ENCODE peak calls at places on chromosomes 11 and 22, in six cellular contexts. One of them, this sample, is unnamed. For H3K9me3, the result is how much of the 10 kb centered on the place peaks cover.

GRCh38 chr11:57131080-57131790 is 50.5 kb upstream of the LRRC55 start:
- DNase-seq in neuronal stem cell: peak
- DNase-seq in GM23248: peak
- DNase-seq in breast epithelium: no peak
- DNase-seq in cardiac muscle cell: peak
- DNase-seq in naive thymus-derived CD4-positive, alpha-beta T cell: no peak
- DNase-seq in this sample: peak

GRCh38 chr11:19756675-19757475 is 44.2 kb downstream of the NAV2 start:
- DNase-seq in neuronal stem cell: no peak
- DNase-seq in GM23248: peak
- DNase-seq in breast epithelium: no peak
- DNase-seq in cardiac muscle cell: no peak
- DNase-seq in naive thymus-derived CD4-positive, alpha-beta T cell: no peak
- DNase-seq in this sample: no peak

GRCh38 chr11:64409707-64410395 is 50.9 kb downstream of the RPS6KA4 start:
- DNase-seq in neuronal stem cell: no peak
- DNase-seq in GM23248: peak
- DNase-seq in breast epithelium: no peak
- DNase-seq in cardiac muscle cell: peak
- DNase-seq in naive thymus-derived CD4-positive, alpha-beta T cell: no peak
- DNase-seq in this sample: no peak

GRCh38 chr11:61888590-61888989 is 2.8 kb downstream of the FADS3 start:
- DNase-seq in neuronal stem cell: no peak
- DNase-seq in GM23248: peak
- DNase-seq in breast epithelium: no peak
- DNase-seq in cardiac muscle cell: no peak
- DNase-seq in naive thymus-derived CD4-positive, alpha-beta T cell: no peak
- DNase-seq in this sample: no peak

GRCh38 chr11:534592-535518 is 521 bp downstream of the HRAS start:
- DNase-seq in neuronal stem cell: no peak
- DNase-seq in GM23248: peak
- DNase-seq in breast epithelium: peak
- DNase-seq in cardiac muscle cell: peak
- DNase-seq in naive thymus-derived CD4-positive, alpha-beta T cell: no peak
- DNase-seq in this sample: peak

GRCh38 chr11:68825603-68826002 is 16.1 kb downstream of the CPT1A start:
- DNase-seq in neuronal stem cell: no peak
- DNase-seq in GM23248: no peak
- DNase-seq in breast epithelium: no peak
- DNase-seq in cardiac muscle cell: peak
- DNase-seq in naive thymus-derived CD4-positive, alpha-beta T cell: no peak
- DNase-seq in this sample: no peak

GRCh38 chr11:96152623-96153022 is 190.4 kb downstream of the MAML2 start:
- DNase-seq in neuronal stem cell: no peak
- DNase-seq in GM23248: peak
- DNase-seq in breast epithelium: no peak
- DNase-seq in cardiac muscle cell: no peak
- DNase-seq in naive thymus-derived CD4-positive, alpha-beta T cell: no peak
- DNase-seq in this sample: no peak

GRCh38 chr11:123483058-123483457 is 53.0 kb downstream of the GRAMD1B start:
- DNase-seq in neuronal stem cell: no peak
- DNase-seq in GM23248: peak
- DNase-seq in breast epithelium: no peak
- DNase-seq in cardiac muscle cell: no peak
- DNase-seq in naive thymus-derived CD4-positive, alpha-beta T cell: no peak
- DNase-seq in this sample: no peak

GRCh38 chr11:88175004-88175706 is at the start of gene RAB38:
- DNase-seq in neuronal stem cell: peak
- DNase-seq in GM23248: peak
- DNase-seq in breast epithelium: peak
- DNase-seq in cardiac muscle cell: peak
- DNase-seq in naive thymus-derived CD4-positive, alpha-beta T cell: peak
- DNase-seq in this sample: no peak

GRCh38 chr22:26893034-26893710 is 235.8 kb downstream of the MIAT start:
- DNase-seq in neuronal stem cell: no peak
- DNase-seq in GM23248: peak
- DNase-seq in breast epithelium: no peak
- DNase-seq in cardiac muscle cell: no peak
- DNase-seq in naive thymus-derived CD4-positive, alpha-beta T cell: no peak
- DNase-seq in this sample: no peak

GRCh38 chr11:69939551-69940245 is 120.5 kb upstream of the FGF3 start:
- DNase-seq in neuronal stem cell: no peak
- DNase-seq in GM23248: no peak
- DNase-seq in breast epithelium: no peak
- DNase-seq in cardiac muscle cell: peak
- DNase-seq in naive thymus-derived CD4-positive, alpha-beta T cell: no peak
- DNase-seq in this sample: no peak

GRCh38 chr11:2890466-2891241 is 5.1 kb upstream of the CDKN1C start:
- DNase-seq in neuronal stem cell: no peak
- DNase-seq in GM23248: no peak
- DNase-seq in breast epithelium: peak
- DNase-seq in cardiac muscle cell: no peak
- DNase-seq in naive thymus-derived CD4-positive, alpha-beta T cell: no peak
- DNase-seq in this sample: no peak

GRCh38 chr22:23503736-23504440 is 76.2 kb downstream of the IGLL1 start:
- DNase-seq in neuronal stem cell: no peak
- DNase-seq in GM23248: no peak
- DNase-seq in breast epithelium: no peak
- DNase-seq in cardiac muscle cell: no peak
- DNase-seq in naive thymus-derived CD4-positive, alpha-beta T cell: no peak
- DNase-seq in this sample: no peak

GRCh38 chr11:46894506-46894905 is 23.8 kb downstream of the LRP4 start:
- DNase-seq in neuronal stem cell: no peak
- DNase-seq in GM23248: no peak
- DNase-seq in breast epithelium: no peak
- DNase-seq in cardiac muscle cell: no peak
- DNase-seq in naive thymus-derived CD4-positive, alpha-beta T cell: no peak
- DNase-seq in this sample: no peak

GRCh38 chr11:88398372-88399140 is 61.0 kb upstream of the CTSC start:
- DNase-seq in neuronal stem cell: no peak
- DNase-seq in GM23248: peak
- DNase-seq in breast epithelium: no peak
- DNase-seq in cardiac muscle cell: no peak
- DNase-seq in naive thymus-derived CD4-positive, alpha-beta T cell: no peak
- DNase-seq in this sample: peak

GRCh38 chr11:116691779-116692178 is 81.0 kb downstream of the BUD13 start:
- DNase-seq in neuronal stem cell: peak
- DNase-seq in GM23248: peak
- DNase-seq in breast epithelium: peak
- DNase-seq in cardiac muscle cell: peak
- DNase-seq in naive thymus-derived CD4-positive, alpha-beta T cell: peak
- DNase-seq in this sample: peak

GRCh38 chr22:29715240-29715639 is 4.6 kb upstream of the CABP7 start:
- DNase-seq in neuronal stem cell: no peak
- DNase-seq in GM23248: no peak
- DNase-seq in breast epithelium: no peak
- DNase-seq in cardiac muscle cell: no peak
- DNase-seq in naive thymus-derived CD4-positive, alpha-beta T cell: no peak
- DNase-seq in this sample: no peak

GRCh38 chr11:29343465-29344333 is 673.1 kb downstream of the KCNA4 start:
- DNase-seq in neuronal stem cell: peak
- DNase-seq in GM23248: peak
- DNase-seq in breast epithelium: peak
- DNase-seq in cardiac muscle cell: peak
- DNase-seq in naive thymus-derived CD4-positive, alpha-beta T cell: peak
- DNase-seq in this sample: peak

GRCh38 chr11:92765418-92765817 is 204.0 kb upstream of the MTNR1B start:
- DNase-seq in neuronal stem cell: no peak
- DNase-seq in GM23248: no peak
- DNase-seq in breast epithelium: no peak
- DNase-seq in cardiac muscle cell: no peak
- DNase-seq in naive thymus-derived CD4-positive, alpha-beta T cell: no peak
- DNase-seq in this sample: no peak

GRCh38 chr11:70900540-70900939 is 351.8 kb downstream of the SHANK2 start:
- DNase-seq in neuronal stem cell: no peak
- DNase-seq in GM23248: no peak
- DNase-seq in breast epithelium: peak
- DNase-seq in cardiac muscle cell: no peak
- DNase-seq in naive thymus-derived CD4-positive, alpha-beta T cell: no peak
- DNase-seq in this sample: no peak

GRCh38 chr11:21556936-21557335 is 635.9 kb upstream of the ANO5 start:
- DNase-seq in neuronal stem cell: no peak
- DNase-seq in GM23248: no peak
- DNase-seq in breast epithelium: no peak
- DNase-seq in cardiac muscle cell: no peak
- DNase-seq in naive thymus-derived CD4-positive, alpha-beta T cell: no peak
- DNase-seq in this sample: no peak

GRCh38 chr11:26993965-26994446 is at the start of gene FIBIN:
- DNase-seq in neuronal stem cell: no peak
- DNase-seq in GM23248: peak
- DNase-seq in breast epithelium: no peak
- DNase-seq in cardiac muscle cell: peak
- DNase-seq in naive thymus-derived CD4-positive, alpha-beta T cell: no peak
- DNase-seq in this sample: peak

GRCh38 chr11:12725863-12726666 is 51.8 kb downstream of the TEAD1 start:
- DNase-seq in neuronal stem cell: no peak
- DNase-seq in GM23248: peak
- DNase-seq in breast epithelium: no peak
- DNase-seq in cardiac muscle cell: no peak
- DNase-seq in naive thymus-derived CD4-positive, alpha-beta T cell: no peak
- DNase-seq in this sample: peak

GRCh38 chr11:97722065-97722464 is 1298.7 kb upstream of the CNTN5 start:
- DNase-seq in neuronal stem cell: no peak
- DNase-seq in GM23248: no peak
- DNase-seq in breast epithelium: no peak
- DNase-seq in cardiac muscle cell: no peak
- DNase-seq in naive thymus-derived CD4-positive, alpha-beta T cell: no peak
- DNase-seq in this sample: peak

GRCh38 chr11:75576445-75577049 is 14.5 kb downstream of the SERPINH1 start:
- DNase-seq in neuronal stem cell: no peak
- DNase-seq in GM23248: peak
- DNase-seq in breast epithelium: peak
- DNase-seq in cardiac muscle cell: no peak
- DNase-seq in naive thymus-derived CD4-positive, alpha-beta T cell: no peak
- DNase-seq in this sample: peak
- H3K4me3 ChIP-seq in neuronal stem cell: no peak
- H3K4me3 ChIP-seq in GM23248: no peak
- H3K4me3 ChIP-seq in breast epithelium: no peak
- H3K4me3 ChIP-seq in cardiac muscle cell: no peak
- H3K4me3 ChIP-seq in naive thymus-derived CD4-positive, alpha-beta T cell: no peak
- H3K4me3 ChIP-seq in this sample: no peak

GRCh38 chr22:47331750-47332149 is 569.3 kb downstream of the TBC1D22A start:
- DNase-seq in neuronal stem cell: no peak
- DNase-seq in GM23248: no peak
- DNase-seq in breast epithelium: no peak
- DNase-seq in cardiac muscle cell: no peak
- DNase-seq in naive thymus-derived CD4-positive, alpha-beta T cell: no peak
- DNase-seq in this sample: no peak

GRCh38 chr22:47327241-47327640 is 564.8 kb downstream of the TBC1D22A start:
- DNase-seq in neuronal stem cell: no peak
- DNase-seq in GM23248: no peak
- DNase-seq in breast epithelium: no peak
- DNase-seq in cardiac muscle cell: no peak
- DNase-seq in naive thymus-derived CD4-positive, alpha-beta T cell: no peak
- DNase-seq in this sample: no peak

GRCh38 chr22:47332246-47332980 is 570.0 kb downstream of the TBC1D22A start:
- DNase-seq in neuronal stem cell: no peak
- DNase-seq in GM23248: no peak
- DNase-seq in breast epithelium: no peak
- DNase-seq in cardiac muscle cell: no peak
- DNase-seq in naive thymus-derived CD4-positive, alpha-beta T cell: no peak
- DNase-seq in this sample: no peak

GRCh38 chr22:47328550-47329243 is 566.2 kb downstream of the TBC1D22A start:
- DNase-seq in neuronal stem cell: no peak
- DNase-seq in GM23248: peak
- DNase-seq in breast epithelium: no peak
- DNase-seq in cardiac muscle cell: no peak
- DNase-seq in naive thymus-derived CD4-positive, alpha-beta T cell: no peak
- DNase-seq in this sample: peak

GRCh38 chr22:47329727-47330653 is 567.5 kb downstream of the TBC1D22A start:
- DNase-seq in neuronal stem cell: no peak
- DNase-seq in GM23248: no peak
- DNase-seq in breast epithelium: no peak
- DNase-seq in cardiac muscle cell: no peak
- DNase-seq in naive thymus-derived CD4-positive, alpha-beta T cell: no peak
- DNase-seq in this sample: peak
- H3K9me3 ChIP-seq in neuronal stem cell: half or more
- H3K9me3 ChIP-seq in GM23248: under half
- H3K9me3 ChIP-seq in breast epithelium: under half
- H3K9me3 ChIP-seq in cardiac muscle cell: under half
- H3K9me3 ChIP-seq in naive thymus-derived CD4-positive, alpha-beta T cell: under half
- H3K9me3 ChIP-seq in this sample: under half

GRCh38 chr11:113045146-113045545 is 83.9 kb downstream of the NCAM1 start:
- DNase-seq in neuronal stem cell: no peak
- DNase-seq in GM23248: no peak
- DNase-seq in breast epithelium: no peak
- DNase-seq in cardiac muscle cell: no peak
- DNase-seq in naive thymus-derived CD4-positive, alpha-beta T cell: no peak
- DNase-seq in this sample: no peak
- H3K4me3 ChIP-seq in neuronal stem cell: no peak
- H3K4me3 ChIP-seq in GM23248: no peak
- H3K4me3 ChIP-seq in breast epithelium: no peak
- H3K4me3 ChIP-seq in cardiac muscle cell: no peak
- H3K4me3 ChIP-seq in naive thymus-derived CD4-positive, alpha-beta T cell: no peak
- H3K4me3 ChIP-seq in this sample: no peak

DNA sequence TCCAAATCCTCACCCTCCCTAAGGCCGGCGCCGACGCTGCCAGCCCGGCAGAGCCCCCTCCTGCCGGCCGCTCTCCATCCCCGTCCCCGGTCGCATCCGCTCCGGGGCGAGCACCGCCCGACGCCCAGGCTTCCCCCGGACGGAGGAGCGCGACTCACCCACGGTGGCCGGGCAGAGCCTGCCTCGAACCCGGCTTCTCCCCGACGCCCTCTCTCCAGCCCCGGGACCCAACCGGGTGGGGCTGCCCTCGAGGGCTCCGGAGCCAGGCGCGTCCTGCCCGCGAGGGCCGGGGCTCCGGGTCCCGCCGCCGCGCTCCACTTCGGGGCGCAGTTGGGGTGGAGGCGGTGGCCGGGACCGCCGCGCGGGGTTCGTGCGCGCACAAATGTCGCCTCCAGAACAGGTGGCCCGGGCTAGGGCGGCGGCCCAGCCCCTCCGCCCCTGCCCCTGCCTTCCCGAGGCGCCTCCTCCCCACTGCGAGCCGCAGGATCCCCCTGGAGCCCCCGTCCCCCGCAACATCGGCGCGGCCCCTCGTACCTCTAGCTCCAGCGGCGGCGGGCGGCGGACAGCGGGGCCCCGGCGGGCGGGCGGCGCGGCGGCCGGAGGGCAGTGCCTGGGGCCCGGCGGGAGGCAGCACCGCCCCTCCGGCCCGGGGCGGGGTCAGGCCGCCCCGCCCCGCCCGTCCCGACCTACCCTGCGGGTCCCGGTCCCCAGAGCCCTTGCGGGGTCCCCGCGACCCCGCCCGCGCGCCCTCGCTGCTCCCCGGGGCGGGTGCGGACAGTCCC is at the start of gene A4GALT:
- DNase-seq in neuronal stem cell: no peak
- DNase-seq in GM23248: peak
- DNase-seq in breast epithelium: no peak
- DNase-seq in cardiac muscle cell: peak
- DNase-seq in naive thymus-derived CD4-positive, alpha-beta T cell: peak
- DNase-seq in this sample: no peak
- H3K9me3 ChIP-seq in neuronal stem cell: under half
- H3K9me3 ChIP-seq in GM23248: under half
- H3K9me3 ChIP-seq in breast epithelium: under half
- H3K9me3 ChIP-seq in cardiac muscle cell: under half
- H3K9me3 ChIP-seq in naive thymus-derived CD4-positive, alpha-beta T cell: under half
- H3K9me3 ChIP-seq in this sample: under half

GRCh38 chr11:128499613-128500213 is 87.6 kb downstream of the ETS1 start:
- DNase-seq in neuronal stem cell: no peak
- DNase-seq in GM23248: no peak
- DNase-seq in breast epithelium: no peak
- DNase-seq in cardiac muscle cell: no peak
- DNase-seq in naive thymus-derived CD4-positive, alpha-beta T cell: no peak
- DNase-seq in this sample: no peak
- H3K4me3 ChIP-seq in neuronal stem cell: no peak
- H3K4me3 ChIP-seq in GM23248: no peak
- H3K4me3 ChIP-seq in breast epithelium: no peak
- H3K4me3 ChIP-seq in cardiac muscle cell: no peak
- H3K4me3 ChIP-seq in naive thymus-derived CD4-positive, alpha-beta T cell: peak
- H3K4me3 ChIP-seq in this sample: no peak